ENCODE peak calls at places on chromosome 16, in four cellular contexts. D, Q, P and Y are unnamed samples.

GRCh38 chr16:27642753-27643152 is 92.8 kb downstream of the KATNIP start:
- DNase-seq in D (no peak), Q (no peak), P (peak), Y (peak)

GRCh38 chr16:89023151-89023551 is 46.1 kb upstream of the CBFA2T3 start:
- DNase-seq in D (no peak), Q (no peak), P (no peak), Y (no peak)

GRCh38 chr16:49837673-49838360 is 18.1 kb downstream of the ZNF423 start:
- DNase-seq in D (no peak), Q (no peak), P (no peak), Y (no peak)

GRCh38 chr16:1713933-1714332 is 7.9 kb downstream of the MAPK8IP3 start:
- DNase-seq in D (no peak), Q (no peak), P (no peak), Y (no peak)

GRCh38 chr16:87897563-87898505 is 28.5 kb upstream of the SLC7A5 start:
- DNase-seq in D (no peak), Q (no peak), P (peak), Y (no peak)

GRCh38 chr16:600781-601180 is 10.9 kb downstream of the RAB40C start:
- DNase-seq in D (peak), Q (no peak), P (peak), Y (no peak)

GRCh38 chr16:59878479-59878878 is 1144.4 kb upstream of the GOT2 start:
- DNase-seq in D (peak), Q (no peak), P (no peak), Y (peak)

GRCh38 chr16:83814654-83814985 is 6.8 kb downstream of the HSBP1 start:
- DNase-seq in D (no peak), Q (no peak), P (no peak), Y (no peak)